ENCODE peak calls at places on chromosome X, in nine cellular contexts. One of them, this sample, is unnamed. For H3K4me1, the result is how much of the 10 kb centered on the place peaks cover.

GRCh38 chrX:107736781-107737531 is 38.6 kb downstream of the TSC22D3 start:
- DNase-seq in colonic mucosa: no peak
- DNase-seq in A549: peak
- DNase-seq in psoas muscle: no peak
- DNase-seq in fibroblast of lung: no peak
- DNase-seq in endothelial cell of umbilical vein: peak
- DNase-seq in tibial artery: no peak
- DNase-seq in stomach: no peak
- DNase-seq in body of pancreas: peak
- DNase-seq in this sample: no peak

GRCh38 chrX:15938072-15938471 is 83.5 kb upstream of the AP1S2 start:
- DNase-seq in colonic mucosa: no peak
- DNase-seq in A549: no peak
- DNase-seq in psoas muscle: no peak
- DNase-seq in fibroblast of lung: no peak
- DNase-seq in endothelial cell of umbilical vein: no peak
- DNase-seq in tibial artery: no peak
- DNase-seq in stomach: no peak
- DNase-seq in body of pancreas: no peak
- DNase-seq in this sample: no peak

GRCh38 chrX:15202458-15203177 is 67.3 kb downstream of the ASB9 start:
- DNase-seq in colonic mucosa: no peak
- DNase-seq in A549: no peak
- DNase-seq in psoas muscle: no peak
- DNase-seq in fibroblast of lung: peak
- DNase-seq in endothelial cell of umbilical vein: no peak
- DNase-seq in tibial artery: no peak
- DNase-seq in stomach: no peak
- DNase-seq in body of pancreas: no peak
- DNase-seq in this sample: no peak

GRCh38 chrX:110341189-110342035 is 17.2 kb upstream of the RTL9 start:
- DNase-seq in colonic mucosa: no peak
- DNase-seq in A549: peak
- DNase-seq in psoas muscle: no peak
- DNase-seq in fibroblast of lung: peak
- DNase-seq in endothelial cell of umbilical vein: no peak
- DNase-seq in tibial artery: no peak
- DNase-seq in stomach: no peak
- DNase-seq in body of pancreas: no peak
- DNase-seq in this sample: no peak

GRCh38 chrX:22399793-22400192 is 127.1 kb downstream of the CBLL2 start:
- DNase-seq in colonic mucosa: no peak
- DNase-seq in A549: peak
- DNase-seq in psoas muscle: no peak
- DNase-seq in fibroblast of lung: peak
- DNase-seq in endothelial cell of umbilical vein: no peak
- DNase-seq in tibial artery: no peak
- DNase-seq in stomach: no peak
- DNase-seq in body of pancreas: no peak
- DNase-seq in this sample: no peak

GRCh38 chrX:13223868-13224555 is 95.8 kb downstream of the ATXN3L start:
- DNase-seq in colonic mucosa: peak
- DNase-seq in A549: peak
- DNase-seq in psoas muscle: no peak
- DNase-seq in fibroblast of lung: peak
- DNase-seq in endothelial cell of umbilical vein: peak
- DNase-seq in tibial artery: no peak
- DNase-seq in stomach: no peak
- DNase-seq in body of pancreas: peak
- DNase-seq in this sample: no peak

GRCh38 chrX:77009691-77010090 is 437.5 kb upstream of the FGF16 start:
- DNase-seq in colonic mucosa: no peak
- DNase-seq in A549: peak
- DNase-seq in psoas muscle: no peak
- DNase-seq in fibroblast of lung: peak
- DNase-seq in endothelial cell of umbilical vein: no peak
- DNase-seq in tibial artery: peak
- DNase-seq in stomach: no peak
- DNase-seq in body of pancreas: no peak
- DNase-seq in this sample: no peak

GRCh38 chrX:123993904-123994635 is 32.6 kb downstream of the STAG2 start:
- DNase-seq in colonic mucosa: no peak
- DNase-seq in A549: no peak
- DNase-seq in psoas muscle: no peak
- DNase-seq in fibroblast of lung: peak
- DNase-seq in endothelial cell of umbilical vein: peak
- DNase-seq in tibial artery: no peak
- DNase-seq in stomach: no peak
- DNase-seq in body of pancreas: no peak
- DNase-seq in this sample: no peak

GRCh38 chrX:150506486-150506885 is 61.9 kb upstream of the MTM1 start:
- DNase-seq in colonic mucosa: no peak
- DNase-seq in A549: no peak
- DNase-seq in psoas muscle: no peak
- DNase-seq in fibroblast of lung: no peak
- DNase-seq in endothelial cell of umbilical vein: peak
- DNase-seq in tibial artery: no peak
- DNase-seq in stomach: no peak
- DNase-seq in body of pancreas: peak
- DNase-seq in this sample: no peak

GRCh38 chrX:10173331-10173900 is 16.6 kb downstream of the CLCN4 start:
- DNase-seq in colonic mucosa: peak
- DNase-seq in A549: no peak
- DNase-seq in psoas muscle: peak
- DNase-seq in fibroblast of lung: peak
- DNase-seq in endothelial cell of umbilical vein: peak
- DNase-seq in tibial artery: peak
- DNase-seq in stomach: peak
- DNase-seq in body of pancreas: peak
- DNase-seq in this sample: peak

GRCh38 chrX:132615396-132616131 is 126.7 kb upstream of the MBNL3 start:
- DNase-seq in colonic mucosa: peak
- DNase-seq in A549: peak
- DNase-seq in psoas muscle: no peak
- DNase-seq in fibroblast of lung: peak
- DNase-seq in endothelial cell of umbilical vein: peak
- DNase-seq in tibial artery: peak
- DNase-seq in stomach: peak
- DNase-seq in body of pancreas: peak
- DNase-seq in this sample: peak

GRCh38 chrX:68307767-68308166 is 125.5 kb downstream of the OPHN1 start:
- DNase-seq in colonic mucosa: no peak
- DNase-seq in A549: peak
- DNase-seq in psoas muscle: no peak
- DNase-seq in fibroblast of lung: peak
- DNase-seq in endothelial cell of umbilical vein: no peak
- DNase-seq in tibial artery: no peak
- DNase-seq in stomach: no peak
- DNase-seq in body of pancreas: no peak
- DNase-seq in this sample: no peak

GRCh38 chrX:130829526-130830515 is 73.2 kb downstream of the ENOX2 start:
- DNase-seq in colonic mucosa: no peak
- DNase-seq in A549: no peak
- DNase-seq in psoas muscle: no peak
- DNase-seq in fibroblast of lung: peak
- DNase-seq in endothelial cell of umbilical vein: no peak
- DNase-seq in tibial artery: peak
- DNase-seq in stomach: no peak
- DNase-seq in body of pancreas: no peak
- DNase-seq in this sample: no peak

DNA sequence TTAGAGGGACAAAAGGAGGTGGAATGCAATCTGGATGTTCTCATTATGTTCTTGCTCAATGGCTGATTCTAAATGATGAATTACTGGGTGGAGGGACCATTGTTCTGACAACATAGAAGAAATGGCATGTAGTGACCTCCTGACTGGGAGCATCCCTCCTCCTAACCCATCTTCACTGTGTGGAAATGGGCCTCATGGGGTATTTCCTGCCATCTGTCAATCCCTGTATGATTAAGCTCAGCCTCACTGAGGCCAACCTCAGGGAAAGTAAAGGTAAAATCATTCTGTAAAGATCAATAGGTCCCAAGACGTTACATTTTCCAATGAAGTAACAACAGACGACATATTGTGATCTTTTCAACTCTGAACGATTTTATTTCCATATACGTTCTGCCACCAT is 8.6 kb downstream of the CD40LG start:
- DNase-seq in colonic mucosa: no peak
- DNase-seq in A549: no peak
- DNase-seq in psoas muscle: no peak
- DNase-seq in fibroblast of lung: no peak
- DNase-seq in endothelial cell of umbilical vein: no peak
- DNase-seq in tibial artery: no peak
- DNase-seq in stomach: no peak
- DNase-seq in body of pancreas: no peak
- DNase-seq in this sample: no peak
- H3K4me1 ChIP-seq in colonic mucosa: under half
- H3K4me1 ChIP-seq in A549: under half
- H3K4me1 ChIP-seq in psoas muscle: under half
- H3K4me1 ChIP-seq in fibroblast of lung: under half
- H3K4me1 ChIP-seq in endothelial cell of umbilical vein: under half
- H3K4me1 ChIP-seq in tibial artery: under half
- H3K4me1 ChIP-seq in stomach: under half
- H3K4me1 ChIP-seq in body of pancreas: under half
- H3K4me1 ChIP-seq in this sample: under half

GRCh38 chrX:47751670-47752069 is 85.0 kb upstream of the ZNF81 start:
- DNase-seq in colonic mucosa: peak
- DNase-seq in A549: peak
- DNase-seq in psoas muscle: no peak
- DNase-seq in fibroblast of lung: no peak
- DNase-seq in endothelial cell of umbilical vein: no peak
- DNase-seq in tibial artery: no peak
- DNase-seq in stomach: peak
- DNase-seq in body of pancreas: peak
- DNase-seq in this sample: peak
- TF ChIP-seq CTCF in colonic mucosa: peak
- TF ChIP-seq CTCF in A549: peak
- TF ChIP-seq CTCF in psoas muscle: peak
- TF ChIP-seq CTCF in fibroblast of lung: no peak
- TF ChIP-seq CTCF in endothelial cell of umbilical vein: no peak
- TF ChIP-seq CTCF in tibial artery: no peak
- TF ChIP-seq CTCF in stomach: no peak
- TF ChIP-seq CTCF in body of pancreas: peak
- TF ChIP-seq CTCF in this sample: peak

DNA sequence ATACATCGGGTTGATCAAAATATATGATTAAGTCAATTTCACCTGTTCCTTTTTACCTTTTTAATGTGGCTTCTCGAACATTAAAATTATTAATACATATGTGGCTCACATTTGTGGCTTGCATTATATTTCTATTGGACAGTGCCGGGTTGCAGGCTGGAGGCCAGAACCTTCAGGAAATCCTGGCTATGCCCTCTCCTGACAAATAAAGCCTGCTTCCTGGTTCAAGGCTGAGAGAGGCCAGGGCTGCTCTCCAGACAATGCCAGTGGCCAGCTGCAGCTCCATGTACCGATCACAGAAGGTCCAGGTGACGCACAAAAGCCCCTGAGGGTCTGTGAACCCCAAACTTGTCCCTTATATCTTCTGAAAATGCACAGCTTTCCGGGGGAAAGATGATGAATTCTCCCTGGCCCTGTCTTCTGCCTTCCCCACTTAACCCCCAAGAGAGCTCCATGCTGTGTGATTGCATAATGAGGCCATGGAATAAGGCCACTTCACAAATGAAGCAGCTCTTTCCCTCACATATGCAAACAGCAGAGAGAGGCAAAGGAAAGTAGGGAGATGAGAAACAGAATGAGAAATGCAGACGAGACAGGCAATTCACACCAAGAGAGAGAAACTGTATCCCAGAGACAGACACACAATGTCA is 241.2 kb downstream of the BCOR start:
- DNase-seq in colonic mucosa: no peak
- DNase-seq in A549: no peak
- DNase-seq in psoas muscle: no peak
- DNase-seq in fibroblast of lung: no peak
- DNase-seq in endothelial cell of umbilical vein: peak
- DNase-seq in tibial artery: no peak
- DNase-seq in stomach: peak
- DNase-seq in body of pancreas: no peak
- DNase-seq in this sample: no peak
- H3K4me1 ChIP-seq in colonic mucosa: under half
- H3K4me1 ChIP-seq in A549: under half
- H3K4me1 ChIP-seq in psoas muscle: under half
- H3K4me1 ChIP-seq in fibroblast of lung: under half
- H3K4me1 ChIP-seq in endothelial cell of umbilical vein: under half
- H3K4me1 ChIP-seq in tibial artery: under half
- H3K4me1 ChIP-seq in stomach: under half
- H3K4me1 ChIP-seq in body of pancreas: under half
- H3K4me1 ChIP-seq in this sample: under half

GRCh38 chrX:66200050-66200664 is 36.1 kb downstream of the HEPH start:
- DNase-seq in colonic mucosa: no peak
- DNase-seq in A549: peak
- DNase-seq in psoas muscle: no peak
- DNase-seq in fibroblast of lung: no peak
- DNase-seq in endothelial cell of umbilical vein: no peak
- DNase-seq in tibial artery: no peak
- DNase-seq in stomach: no peak
- DNase-seq in body of pancreas: no peak
- DNase-seq in this sample: no peak

GRCh38 chrX:66203114-66203513 is 39.1 kb downstream of the HEPH start:
- DNase-seq in colonic mucosa: peak
- DNase-seq in A549: no peak
- DNase-seq in psoas muscle: no peak
- DNase-seq in fibroblast of lung: no peak
- DNase-seq in endothelial cell of umbilical vein: no peak
- DNase-seq in tibial artery: no peak
- DNase-seq in stomach: no peak
- DNase-seq in body of pancreas: no peak
- DNase-seq in this sample: peak

DNA sequence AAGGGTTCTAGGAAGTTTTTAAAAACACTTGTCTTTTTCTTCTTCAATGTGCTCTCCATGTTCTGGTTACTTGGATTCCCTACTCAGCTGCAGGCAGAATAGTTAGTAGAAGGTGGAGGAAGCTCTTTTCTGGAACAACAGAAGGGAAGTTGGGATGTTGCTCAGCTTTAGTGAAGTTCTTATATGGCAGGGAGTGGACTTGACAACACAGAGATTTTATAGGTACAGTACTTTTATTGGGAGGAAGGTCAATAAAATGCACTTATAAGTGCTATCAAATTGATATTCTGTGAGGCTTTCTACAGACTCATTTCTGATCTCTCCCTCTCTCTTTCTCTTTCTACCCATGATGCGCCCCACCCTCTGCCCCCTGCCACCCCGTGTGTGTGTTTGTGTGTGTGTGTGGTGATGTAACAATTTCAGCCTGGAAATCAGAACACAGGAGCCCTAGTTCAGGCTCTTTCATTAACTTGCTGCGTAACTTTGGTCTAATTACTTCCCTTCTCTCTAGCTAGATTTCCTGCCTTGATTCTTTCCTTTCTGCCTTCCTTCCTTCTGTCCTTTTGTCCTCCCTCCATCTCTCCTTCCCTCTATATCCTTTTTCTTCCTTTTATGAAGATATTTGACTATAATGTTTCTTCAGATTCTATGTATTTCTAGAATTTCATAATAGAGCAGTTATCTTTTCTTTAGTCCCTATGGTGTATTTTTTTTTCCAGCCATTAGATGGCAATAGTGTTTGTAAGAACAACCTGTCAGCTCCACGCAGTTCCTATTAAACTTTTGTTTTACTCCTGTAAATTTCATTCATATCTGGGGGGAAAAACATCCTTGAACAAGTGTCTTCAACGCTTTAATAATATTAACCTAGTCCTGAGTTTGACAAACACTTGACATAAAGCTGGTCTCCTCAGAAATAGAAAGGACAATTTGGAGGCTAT is 37.1 kb downstream of the HEPH start:
- DNase-seq in colonic mucosa: peak
- DNase-seq in A549: peak
- DNase-seq in psoas muscle: no peak
- DNase-seq in fibroblast of lung: peak
- DNase-seq in endothelial cell of umbilical vein: no peak
- DNase-seq in tibial artery: no peak
- DNase-seq in stomach: no peak
- DNase-seq in body of pancreas: no peak
- DNase-seq in this sample: peak
- TF ChIP-seq CTCF in colonic mucosa: peak
- TF ChIP-seq CTCF in A549: no peak
- TF ChIP-seq CTCF in psoas muscle: peak
- TF ChIP-seq CTCF in fibroblast of lung: no peak
- TF ChIP-seq CTCF in endothelial cell of umbilical vein: no peak
- TF ChIP-seq CTCF in tibial artery: no peak
- TF ChIP-seq CTCF in stomach: no peak
- TF ChIP-seq CTCF in body of pancreas: no peak
- TF ChIP-seq CTCF in this sample: no peak